ENCODE peak calls at places on chromosome 9, in four cellular contexts. Q, W, B and C are unnamed samples.

GRCh38 chr9:78261403-78262001 is 25.6 kb downstream of the CEP78 start:
- DNase-seq in B (peak), Q (peak), W (no peak), C (peak)

GRCh38 chr9:133031496-133031911 is 707 bp downstream of the GTF3C5 start:
- DNase-seq in Q (no peak), W (no peak), B (no peak), C (no peak)

GRCh38 chr9:111094433-111095421 is 56.5 kb upstream of the LPAR1 start:
- DNase-seq in B (no peak), Q (peak), W (no peak), C (no peak)

GRCh38 chr9:97703437-97704326 is 6.5 kb upstream of the XPA start:
- DNase-seq in W (no peak), Q (peak), B (peak), C (no peak)

GRCh38 chr9:112955550-112955949 is 56.4 kb downstream of the ZNF883 start:
- DNase-seq in Q (no peak), B (no peak), W (no peak), C (no peak)

GRCh38 chr9:111037744-111038335 is 430 bp downstream of the LPAR1 start:
- DNase-seq in B (no peak), W (no peak), Q (peak), C (no peak)

GRCh38 chr9:95506438-95506691 is 10.4 kb downstream of the PTCH1 start:
- DNase-seq in B (no peak), W (no peak), Q (peak), C (peak)

GRCh38 chr9:136545966-136546696 is at the start of gene NOTCH1:
- DNase-seq in W (peak), Q (peak), B (peak), C (peak)

GRCh38 chr9:135009051-135009560 is 78.4 kb upstream of the OLFM1 start:
- DNase-seq in B (no peak), Q (no peak), W (no peak), C (no peak)

GRCh38 chr9:86263876-86264275 is 4.4 kb upstream of the C9orf153 start:
- DNase-seq in W (no peak), B (no peak), Q (no peak), C (no peak)

GRCh38 chr9:108093773-108094675 is 604.5 kb upstream of the KLF4 start:
- DNase-seq in W (no peak), Q (no peak), B (no peak), C (no peak)